ENCODE peak calls at places on chromosomes 5 and 9, in ten cellular contexts. One of them, this sample, is unnamed. For H3K9me3 and H3K27me3, the result is how much of the 10 kb centered on the place peaks cover.

GRCh38 chr5:158435161-158435616 is 576.2 kb upstream of the CLINT1 start:
- DNase-seq in uterus: no peak
- DNase-seq in heart right ventricle: no peak
- DNase-seq in left ventricle myocardium inferior: no peak
- DNase-seq in IMR-90: no peak
- DNase-seq in CD8-positive, alpha-beta T cell: no peak
- DNase-seq in hepatocyte: no peak
- DNase-seq in lung: no peak
- DNase-seq in right atrium auricular region: no peak
- DNase-seq in SK-N-SH: no peak
- DNase-seq in this sample: no peak

GRCh38 chr5:81228084-81228483 is 5.0 kb upstream of the CKMT2 start:
- DNase-seq in uterus: no peak
- DNase-seq in heart right ventricle: no peak
- DNase-seq in left ventricle myocardium inferior: no peak
- DNase-seq in IMR-90: no peak
- DNase-seq in CD8-positive, alpha-beta T cell: no peak
- DNase-seq in hepatocyte: no peak
- DNase-seq in lung: no peak
- DNase-seq in right atrium auricular region: no peak
- DNase-seq in SK-N-SH: no peak
- DNase-seq in this sample: no peak

GRCh38 chr5:8366296-8366695 is 497.3 kb downstream of the MTRR start:
- DNase-seq in uterus: no peak
- DNase-seq in heart right ventricle: no peak
- DNase-seq in left ventricle myocardium inferior: no peak
- DNase-seq in IMR-90: no peak
- DNase-seq in CD8-positive, alpha-beta T cell: no peak
- DNase-seq in hepatocyte: no peak
- DNase-seq in lung: no peak
- DNase-seq in right atrium auricular region: no peak
- DNase-seq in SK-N-SH: no peak
- DNase-seq in this sample: no peak

GRCh38 chr9:137986268-137987099 is 108.9 kb downstream of the CACNA1B start:
- DNase-seq in uterus: no peak
- DNase-seq in heart right ventricle: no peak
- DNase-seq in left ventricle myocardium inferior: no peak
- DNase-seq in IMR-90: no peak
- DNase-seq in CD8-positive, alpha-beta T cell: no peak
- DNase-seq in hepatocyte: peak
- DNase-seq in lung: peak
- DNase-seq in right atrium auricular region: peak
- DNase-seq in SK-N-SH: no peak
- DNase-seq in this sample: no peak

GRCh38 chr9:92650296-92650695 is 19.6 kb downstream of the IPPK start:
- DNase-seq in uterus: peak
- DNase-seq in heart right ventricle: no peak
- DNase-seq in left ventricle myocardium inferior: no peak
- DNase-seq in IMR-90: no peak
- DNase-seq in CD8-positive, alpha-beta T cell: no peak
- DNase-seq in hepatocyte: no peak
- DNase-seq in lung: no peak
- DNase-seq in right atrium auricular region: no peak
- DNase-seq in SK-N-SH: no peak
- DNase-seq in this sample: no peak

GRCh38 chr9:68999393-69000105 is 14.4 kb downstream of the PRKACG start:
- DNase-seq in uterus: peak
- DNase-seq in heart right ventricle: no peak
- DNase-seq in left ventricle myocardium inferior: peak
- DNase-seq in IMR-90: peak
- DNase-seq in CD8-positive, alpha-beta T cell: peak
- DNase-seq in hepatocyte: peak
- DNase-seq in lung: peak
- DNase-seq in right atrium auricular region: peak
- DNase-seq in SK-N-SH: peak
- DNase-seq in this sample: peak

GRCh38 chr9:98008764-98009163 is 25.6 kb downstream of the ANP32B start:
- DNase-seq in uterus: no peak
- DNase-seq in heart right ventricle: no peak
- DNase-seq in left ventricle myocardium inferior: no peak
- DNase-seq in IMR-90: no peak
- DNase-seq in CD8-positive, alpha-beta T cell: no peak
- DNase-seq in hepatocyte: no peak
- DNase-seq in lung: no peak
- DNase-seq in right atrium auricular region: no peak
- DNase-seq in SK-N-SH: no peak
- DNase-seq in this sample: no peak

GRCh38 chr5:2746642-2747041 is 4.8 kb downstream of the IRX2 start:
- DNase-seq in uterus: no peak
- DNase-seq in heart right ventricle: no peak
- DNase-seq in left ventricle myocardium inferior: no peak
- DNase-seq in IMR-90: no peak
- DNase-seq in CD8-positive, alpha-beta T cell: no peak
- DNase-seq in hepatocyte: no peak
- DNase-seq in lung: peak
- DNase-seq in right atrium auricular region: no peak
- DNase-seq in SK-N-SH: no peak
- DNase-seq in this sample: no peak

GRCh38 chr9:120609636-120610035 is 29.7 kb upstream of the CDK5RAP2 start:
- DNase-seq in uterus: no peak
- DNase-seq in heart right ventricle: no peak
- DNase-seq in left ventricle myocardium inferior: no peak
- DNase-seq in IMR-90: peak
- DNase-seq in CD8-positive, alpha-beta T cell: no peak
- DNase-seq in hepatocyte: no peak
- DNase-seq in lung: no peak
- DNase-seq in right atrium auricular region: no peak
- DNase-seq in SK-N-SH: no peak
- DNase-seq in this sample: no peak

GRCh38 chr5:95155888-95156287 is 129.0 kb downstream of the MCTP1 start:
- DNase-seq in uterus: no peak
- DNase-seq in heart right ventricle: no peak
- DNase-seq in left ventricle myocardium inferior: no peak
- DNase-seq in IMR-90: no peak
- DNase-seq in CD8-positive, alpha-beta T cell: no peak
- DNase-seq in hepatocyte: peak
- DNase-seq in lung: no peak
- DNase-seq in right atrium auricular region: no peak
- DNase-seq in SK-N-SH: no peak
- DNase-seq in this sample: no peak

GRCh38 chr5:95163079-95163478 is 121.8 kb downstream of the MCTP1 start:
- DNase-seq in uterus: no peak
- DNase-seq in heart right ventricle: no peak
- DNase-seq in left ventricle myocardium inferior: no peak
- DNase-seq in IMR-90: no peak
- DNase-seq in CD8-positive, alpha-beta T cell: no peak
- DNase-seq in hepatocyte: no peak
- DNase-seq in lung: no peak
- DNase-seq in right atrium auricular region: no peak
- DNase-seq in SK-N-SH: no peak
- DNase-seq in this sample: no peak

GRCh38 chr5:95164869-95165268 is 120.0 kb downstream of the MCTP1 start:
- DNase-seq in uterus: no peak
- DNase-seq in heart right ventricle: no peak
- DNase-seq in left ventricle myocardium inferior: no peak
- DNase-seq in IMR-90: no peak
- DNase-seq in CD8-positive, alpha-beta T cell: no peak
- DNase-seq in hepatocyte: no peak
- DNase-seq in lung: no peak
- DNase-seq in right atrium auricular region: no peak
- DNase-seq in SK-N-SH: no peak
- DNase-seq in this sample: no peak

GRCh38 chr5:95162231-95162992 is 122.5 kb downstream of the MCTP1 start:
- DNase-seq in uterus: no peak
- DNase-seq in heart right ventricle: no peak
- DNase-seq in left ventricle myocardium inferior: no peak
- DNase-seq in IMR-90: no peak
- DNase-seq in CD8-positive, alpha-beta T cell: no peak
- DNase-seq in hepatocyte: no peak
- DNase-seq in lung: no peak
- DNase-seq in right atrium auricular region: no peak
- DNase-seq in SK-N-SH: no peak
- DNase-seq in this sample: no peak

GRCh38 chr5:95159603-95160002 is 125.3 kb downstream of the MCTP1 start:
- DNase-seq in uterus: no peak
- DNase-seq in heart right ventricle: no peak
- DNase-seq in left ventricle myocardium inferior: no peak
- DNase-seq in IMR-90: no peak
- DNase-seq in CD8-positive, alpha-beta T cell: no peak
- DNase-seq in hepatocyte: no peak
- DNase-seq in lung: no peak
- DNase-seq in right atrium auricular region: no peak
- DNase-seq in SK-N-SH: no peak
- DNase-seq in this sample: no peak
- H3K9me3 ChIP-seq in uterus: under half
- H3K9me3 ChIP-seq in heart right ventricle: under half
- H3K9me3 ChIP-seq in left ventricle myocardium inferior: under half
- H3K9me3 ChIP-seq in IMR-90: under half
- H3K9me3 ChIP-seq in CD8-positive, alpha-beta T cell: under half
- H3K9me3 ChIP-seq in hepatocyte: under half
- H3K9me3 ChIP-seq in lung: under half
- H3K9me3 ChIP-seq in right atrium auricular region: under half
- H3K9me3 ChIP-seq in SK-N-SH: under half
- H3K9me3 ChIP-seq in this sample: under half

GRCh38 chr9:127733609-127734008 is 1.5 kb downstream of the TOR2A start:
- DNase-seq in uterus: no peak
- DNase-seq in heart right ventricle: no peak
- DNase-seq in left ventricle myocardium inferior: no peak
- DNase-seq in IMR-90: no peak
- DNase-seq in CD8-positive, alpha-beta T cell: no peak
- DNase-seq in hepatocyte: no peak
- DNase-seq in lung: no peak
- DNase-seq in right atrium auricular region: no peak
- DNase-seq in SK-N-SH: no peak
- DNase-seq in this sample: no peak
- H3K4me3 ChIP-seq in uterus: no peak
- H3K4me3 ChIP-seq in heart right ventricle: no peak
- H3K4me3 ChIP-seq in left ventricle myocardium inferior: no peak
- H3K4me3 ChIP-seq in IMR-90: no peak
- H3K4me3 ChIP-seq in CD8-positive, alpha-beta T cell: no peak
- H3K4me3 ChIP-seq in hepatocyte: no peak
- H3K4me3 ChIP-seq in lung: no peak
- H3K4me3 ChIP-seq in right atrium auricular region: no peak
- H3K4me3 ChIP-seq in SK-N-SH: no peak
- H3K4me3 ChIP-seq in this sample: no peak

DNA sequence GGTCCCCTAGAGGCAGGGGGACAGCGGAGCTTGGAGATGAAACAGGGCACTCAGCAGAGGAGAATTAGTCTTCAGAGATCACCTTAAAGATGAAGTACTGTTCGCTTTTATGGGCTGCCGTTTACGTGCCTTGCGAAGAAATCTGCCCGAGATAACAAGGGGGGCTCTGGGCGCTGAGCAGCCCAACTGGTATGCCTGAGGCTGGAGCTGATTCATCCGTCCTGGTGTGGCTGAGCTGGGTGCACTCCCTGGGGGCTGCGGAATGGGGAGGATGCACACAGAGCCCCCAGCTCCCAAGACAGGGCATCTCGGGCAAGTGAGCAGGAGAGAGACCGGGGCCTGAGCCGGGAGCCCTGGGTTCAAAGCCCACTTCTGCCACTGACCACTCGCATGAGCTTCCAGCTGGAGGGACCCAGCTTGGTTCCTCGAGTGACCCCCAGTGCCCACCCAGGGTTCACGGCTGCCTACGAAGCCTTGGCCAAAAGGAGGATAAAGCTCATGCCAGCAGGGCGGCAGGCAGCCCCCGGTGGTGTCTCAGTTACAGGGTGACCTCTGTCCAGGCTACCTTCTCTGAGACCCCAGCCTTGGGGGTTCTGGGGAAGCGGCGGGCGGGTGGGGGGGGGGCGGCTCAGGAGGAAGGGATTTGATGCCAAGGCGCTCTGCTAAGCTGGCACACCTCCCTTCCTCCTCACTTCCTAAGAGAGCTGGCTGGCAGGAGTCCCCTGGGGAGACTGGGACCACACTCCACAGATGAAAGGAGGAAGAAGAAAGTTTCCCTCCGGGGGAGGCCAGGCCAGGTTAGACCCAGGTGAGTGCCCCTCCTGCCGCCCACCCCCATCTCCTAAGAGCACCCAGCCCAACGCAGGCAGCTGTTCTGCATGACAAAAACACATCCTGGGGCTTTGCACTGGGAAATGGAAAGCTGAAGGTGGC is 5.7 kb downstream of the FIBCD1 start:
- DNase-seq in uterus: no peak
- DNase-seq in heart right ventricle: no peak
- DNase-seq in left ventricle myocardium inferior: no peak
- DNase-seq in IMR-90: peak
- DNase-seq in CD8-positive, alpha-beta T cell: no peak
- DNase-seq in hepatocyte: peak
- DNase-seq in lung: no peak
- DNase-seq in right atrium auricular region: no peak
- DNase-seq in SK-N-SH: no peak
- DNase-seq in this sample: no peak
- H3K27me3 ChIP-seq in uterus: under half
- H3K27me3 ChIP-seq in heart right ventricle: half or more
- H3K27me3 ChIP-seq in left ventricle myocardium inferior: half or more
- H3K27me3 ChIP-seq in IMR-90: under half
- H3K27me3 ChIP-seq in CD8-positive, alpha-beta T cell: under half
- H3K27me3 ChIP-seq in hepatocyte: under half
- H3K27me3 ChIP-seq in lung: under half
- H3K27me3 ChIP-seq in right atrium auricular region: under half
- H3K27me3 ChIP-seq in SK-N-SH: under half
- H3K27me3 ChIP-seq in this sample: under half

GRCh38 chr5:103280962-103281361 is 22.4 kb downstream of the MACIR start:
- DNase-seq in uterus: no peak
- DNase-seq in heart right ventricle: no peak
- DNase-seq in left ventricle myocardium inferior: no peak
- DNase-seq in IMR-90: no peak
- DNase-seq in CD8-positive, alpha-beta T cell: no peak
- DNase-seq in hepatocyte: no peak
- DNase-seq in lung: no peak
- DNase-seq in right atrium auricular region: no peak
- DNase-seq in SK-N-SH: no peak
- DNase-seq in this sample: no peak

GRCh38 chr5:103286622-103287021 is 28.1 kb downstream of the MACIR start:
- DNase-seq in uterus: no peak
- DNase-seq in heart right ventricle: no peak
- DNase-seq in left ventricle myocardium inferior: no peak
- DNase-seq in IMR-90: no peak
- DNase-seq in CD8-positive, alpha-beta T cell: no peak
- DNase-seq in hepatocyte: no peak
- DNase-seq in lung: no peak
- DNase-seq in right atrium auricular region: no peak
- DNase-seq in SK-N-SH: no peak
- DNase-seq in this sample: no peak

GRCh38 chr5:103289024-103289423 is 30.5 kb downstream of the MACIR start:
- DNase-seq in uterus: no peak
- DNase-seq in heart right ventricle: no peak
- DNase-seq in left ventricle myocardium inferior: no peak
- DNase-seq in IMR-90: no peak
- DNase-seq in CD8-positive, alpha-beta T cell: no peak
- DNase-seq in hepatocyte: no peak
- DNase-seq in lung: no peak
- DNase-seq in right atrium auricular region: no peak
- DNase-seq in SK-N-SH: no peak
- DNase-seq in this sample: no peak

GRCh38 chr5:103283869-103284268 is 25.3 kb downstream of the MACIR start:
- DNase-seq in uterus: no peak
- DNase-seq in heart right ventricle: no peak
- DNase-seq in left ventricle myocardium inferior: no peak
- DNase-seq in IMR-90: no peak
- DNase-seq in CD8-positive, alpha-beta T cell: no peak
- DNase-seq in hepatocyte: no peak
- DNase-seq in lung: no peak
- DNase-seq in right atrium auricular region: no peak
- DNase-seq in SK-N-SH: no peak
- DNase-seq in this sample: no peak

GRCh38 chr5:103283120-103283519 is 24.6 kb downstream of the MACIR start:
- DNase-seq in uterus: no peak
- DNase-seq in heart right ventricle: no peak
- DNase-seq in left ventricle myocardium inferior: no peak
- DNase-seq in IMR-90: no peak
- DNase-seq in CD8-positive, alpha-beta T cell: no peak
- DNase-seq in hepatocyte: no peak
- DNase-seq in lung: no peak
- DNase-seq in right atrium auricular region: no peak
- DNase-seq in SK-N-SH: no peak
- DNase-seq in this sample: no peak
- H3K9me3 ChIP-seq in uterus: under half
- H3K9me3 ChIP-seq in heart right ventricle: under half
- H3K9me3 ChIP-seq in left ventricle myocardium inferior: under half
- H3K9me3 ChIP-seq in IMR-90: under half
- H3K9me3 ChIP-seq in CD8-positive, alpha-beta T cell: under half
- H3K9me3 ChIP-seq in hepatocyte: under half
- H3K9me3 ChIP-seq in lung: under half
- H3K9me3 ChIP-seq in right atrium auricular region: under half
- H3K9me3 ChIP-seq in SK-N-SH: under half
- H3K9me3 ChIP-seq in this sample: under half